ENCODE peak calls at places on chromosomes 3 and 15, in eight cellular contexts. H is left ventricle myocardium inferior, Y is astrocyte of the spinal cord, G is GM12878, S is Peyer's patch, A is adrenal gland, C is suprapubic skin, X is PC-3. R is an unnamed sample.
A peak's percentile ranks its signal among the peaks of the same experiment; 100 is the strongest.

GRCh38 chr3:41053220-41053619 is 146.1 kb upstream of the CTNNB1 start:
- DNase-seq in A (no peak), G (no peak), H (no peak), C (no peak), Y (no peak), X (peak; percentile 8), S (no peak), R (no peak)

GRCh38 chr3:181941250-181941649 is 229.5 kb downstream of the SOX2 start:
- DNase-seq in Y (no peak), G (no peak), X (no peak), C (no peak), A (no peak), S (no peak), H (no peak), R (no peak)

GRCh38 chr3:43001094-43001553 is 22.0 kb downstream of the GASK1A start:
- DNase-seq in H (peak; percentile 79), S (no peak), G (no peak), A (peak; percentile 89), X (peak; percentile 11), C (peak; percentile 88), Y (peak; percentile 83), R (peak; percentile 98)

GRCh38 chr3:11381563-11381962 is 109.4 kb downstream of the ATG7 start:
- DNase-seq in X (no peak), S (no peak), G (no peak), H (no peak), A (no peak), Y (peak; percentile 56), C (no peak), R (no peak)

GRCh38 chr3:57079221-57079831 is 18.9 kb downstream of the SPATA12 start:
- DNase-seq in G (no peak), H (peak; percentile 36), S (peak; percentile 63), A (peak; percentile 57), Y (no peak), X (peak; percentile 59), C (no peak), R (no peak)

GRCh38 chr3:9142346-9142745 is 107.1 kb downstream of the SRGAP3 start:
- DNase-seq in A (no peak), S (no peak), Y (no peak), C (no peak), X (peak; percentile 62), G (no peak), H (no peak), R (peak; percentile 21)

GRCh38 chr3:129485681-129486056 is 42.8 kb upstream of the RHO start:
- DNase-seq in Y (peak; percentile 90), X (peak; percentile 96), H (peak; percentile 72), A (peak; percentile 94), S (no peak), C (peak; percentile 96), G (no peak), R (peak; percentile 100)

GRCh38 chr3:61680617-61681016 is 119.2 kb downstream of the PTPRG start:
- DNase-seq in C (no peak), A (no peak), H (no peak), Y (no peak), G (no peak), X (no peak), S (no peak), R (no peak)

GRCh38 chr15:85331666-85332261 is 48.6 kb upstream of the AKAP13 start:
- DNase-seq in H (no peak), X (peak; percentile 62), C (no peak), Y (no peak), G (no peak), A (no peak), S (no peak), R (peak; percentile 44)

GRCh38 chr15:101162701-101163483 is 89.0 kb downstream of the CHSY1 start:
- DNase-seq in A (no peak), X (no peak), C (no peak), G (no peak), S (no peak), H (peak; percentile 86), Y (no peak), R (no peak)

GRCh38 chr15:64092075-64092820 is 1.4 kb downstream of the CIAO2A start:
- DNase-seq in X (peak; percentile 28), A (no peak), S (no peak), H (no peak), G (no peak), C (no peak), Y (no peak), R (no peak)

GRCh38 chr3:122079524-122079923 is 24.4 kb downstream of the CD86 start:
- DNase-seq in C (no peak), H (no peak), G (no peak), A (no peak), S (no peak), X (no peak), Y (no peak), R (no peak)

GRCh38 chr3:122077293-122078234 is 22.4 kb downstream of the CD86 start:
- DNase-seq in G (no peak), A (no peak), H (no peak), S (no peak), C (no peak), Y (no peak), X (no peak), R (no peak)

GRCh38 chr3:122078235-122078935 is 23.2 kb downstream of the CD86 start:
- DNase-seq in S (no peak), C (no peak), H (no peak), G (no peak), Y (no peak), X (no peak), A (no peak), R (no peak)

GRCh38 chr3:122074621-122075265 is 19.6 kb downstream of the CD86 start:
- DNase-seq in G (peak; percentile 92), Y (no peak), X (no peak), A (peak; percentile 56), H (peak; percentile 50), C (no peak), S (no peak), R (peak; percentile 85)

DNA sequence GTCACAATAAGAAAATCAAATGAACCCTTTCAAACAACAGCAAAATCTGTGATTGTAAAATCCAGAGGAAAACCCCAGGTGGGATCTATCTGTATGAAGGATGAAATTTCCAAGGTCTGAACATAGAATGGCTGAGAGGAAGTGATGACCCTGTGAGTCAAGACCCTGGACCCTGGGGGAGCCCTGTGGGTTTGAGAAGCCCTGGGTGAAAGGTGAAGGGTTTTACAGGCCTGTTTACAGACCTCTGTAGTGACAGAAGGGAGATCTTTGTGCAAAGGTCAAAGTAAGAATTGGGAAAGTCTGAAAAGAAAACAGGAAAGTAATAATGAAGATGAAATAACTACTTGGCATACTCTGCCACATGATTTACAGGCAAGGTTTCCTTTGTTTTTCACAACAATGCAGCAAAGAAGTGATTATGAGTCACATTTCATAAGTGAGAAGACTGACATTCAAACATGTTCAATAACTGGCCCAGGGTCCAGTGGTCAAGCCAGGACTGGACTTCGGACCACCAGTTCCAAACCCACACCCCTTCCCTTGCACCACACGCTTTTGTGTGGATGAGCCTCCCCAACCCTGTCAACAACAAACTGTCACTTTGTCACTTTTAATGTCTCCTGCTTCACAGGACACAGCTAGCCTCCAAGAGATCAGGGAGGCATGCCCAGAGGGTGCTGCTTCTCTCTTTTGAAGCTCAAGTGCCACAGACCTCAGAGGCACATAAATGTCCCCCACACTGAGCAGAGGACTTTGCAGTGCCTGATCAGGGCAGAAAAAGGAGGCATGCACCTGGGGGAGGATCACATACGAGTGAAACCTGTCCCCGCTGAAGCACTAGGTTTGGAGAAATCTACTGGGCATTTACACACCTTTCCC is 21.5 kb downstream of the CD86 start:
- DNase-seq in H (no peak), A (no peak), G (no peak), Y (no peak), C (no peak), S (no peak), X (no peak), R (peak; percentile 4)
- H3K4me3 ChIP-seq in H (no peak overlapping the region), A (no peak overlapping the region), G (peak overlapping the region; percentile 86), Y (no peak overlapping the region), C (no peak overlapping the region), S (no peak overlapping the region), X (no peak overlapping the region), R (no peak overlapping the region)

GRCh38 chr3:124391774-124392173 is 338.5 kb upstream of the UMPS start:
- DNase-seq in G (no peak), A (no peak), X (no peak), C (no peak), Y (no peak), S (no peak), H (no peak), R (no peak)
- TF ChIP-seq CTCF in G (no peak), A (no peak), X (peak; percentile 50), C (no peak), Y (no peak), S (no peak), H (no peak), R (peak; percentile 11)

GRCh38 chr3:53199834-53200233 is 38.8 kb downstream of the PRKCD start:
- DNase-seq in C (no peak), S (no peak), G (no peak), A (no peak), Y (no peak), H (no peak), X (peak; percentile 35), R (no peak)

GRCh38 chr3:53196575-53197407 is 35.8 kb downstream of the PRKCD start:
- DNase-seq in X (peak; percentile 33), S (no peak), Y (peak; percentile 66), H (no peak), C (no peak), A (peak; percentile 43), G (peak; percentile 79), R (peak; percentile 62)

GRCh38 chr3:53198996-53199395 is 38.0 kb downstream of the PRKCD start:
- DNase-seq in S (no peak), Y (no peak), A (no peak), X (no peak), G (no peak), H (no peak), C (no peak), R (no peak)

GRCh38 chr3:53200501-53201189 is 39.6 kb downstream of the PRKCD start:
- DNase-seq in S (no peak), H (no peak), G (no peak), Y (no peak), C (no peak), A (no peak), X (no peak), R (no peak)

GRCh38 chr3:53198256-53198977 is 37.4 kb downstream of the PRKCD start:
- DNase-seq in G (no peak), X (no peak), H (no peak), C (no peak), Y (no peak), A (no peak), S (no peak), R (no peak)
- H3K4me3 ChIP-seq in G (peak overlapping the region; percentile 25), X (no peak overlapping the region), H (no peak overlapping the region), C (no peak overlapping the region), Y (no peak overlapping the region), A (no peak overlapping the region), S (no peak overlapping the region), R (no peak overlapping the region)

DNA sequence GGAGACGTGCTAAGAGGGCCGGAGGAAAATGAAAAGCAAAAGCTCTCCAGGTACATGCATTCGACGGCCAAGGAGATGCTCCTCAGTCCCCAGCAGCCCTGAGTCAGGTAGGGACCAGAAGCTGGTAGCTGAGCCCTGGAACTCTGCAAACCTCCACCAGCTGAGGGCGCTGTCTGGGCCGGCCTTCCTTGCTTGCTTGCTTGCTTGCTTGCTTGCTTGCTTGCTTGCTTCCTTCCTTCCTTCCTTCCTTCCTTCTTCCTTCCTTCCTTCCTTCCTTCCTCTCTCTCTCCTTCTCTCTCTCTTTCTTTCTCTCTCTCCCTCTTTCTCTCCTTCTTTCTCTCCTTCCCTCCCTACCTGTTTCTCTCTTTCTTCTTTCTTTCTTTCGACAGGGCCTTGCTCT is 94.6 kb upstream of the RASGRF1 start:
- DNase-seq in Y (no peak), G (no peak), S (no peak), X (no peak), A (peak; percentile 6), C (no peak), H (no peak), R (no peak)
- TF ChIP-seq CTCF in Y (peak; percentile 44), G (peak; percentile 20), S (no peak), X (peak; percentile 6), A (no peak), C (no peak), H (no peak), R (peak; percentile 32)

R was measured in fibroblast of mammary gland.